ENCODE peak calls at places on chromosomes 16 and 17, in eight cellular contexts. W is GM10248, K is neural crest cell, V is fibroblast of lung, Z is GM13977, R is lower lobe of right lung, C is GM13976, D is Caco-2. E is an unnamed sample.

GRCh38 chr16:17828012-17828411 is 357.3 kb upstream of the XYLT1 start:
- DNase-seq in W (no peak), R (no peak), K (no peak), D (no peak), V (peak), Z (no peak), C (no peak), E (peak)

GRCh38 chr17:15444805-15445204 is 22.6 kb downstream of the CDRT4 start:
- DNase-seq in D (no peak), V (no peak), W (no peak), C (no peak), K (no peak), R (no peak), Z (no peak), E (peak)

GRCh38 chr17:62336527-62336926 is 43.8 kb upstream of the EFCAB3 start:
- DNase-seq in Z (no peak), C (no peak), W (no peak), R (no peak), K (no peak), D (no peak), V (no peak), E (no peak)

GRCh38 chr16:68351991-68352431 is 41.2 kb downstream of the PRMT7 start:
- DNase-seq in K (no peak), D (peak), C (no peak), Z (no peak), V (no peak), R (peak), W (no peak), E (no peak)

GRCh38 chr16:53549970-53550406 is 47.0 kb upstream of the AKTIP start:
- DNase-seq in W (peak), C (peak), R (no peak), K (peak), V (peak), D (peak), Z (peak), E (peak)

GRCh38 chr16:57432505-57432904 is 14.7 kb downstream of the CIAPIN1 start:
- DNase-seq in C (no peak), Z (no peak), D (no peak), V (no peak), W (no peak), R (no peak), K (no peak), E (no peak)

GRCh38 chr17:62712011-62712615 is 84.6 kb downstream of the MRC2 start:
- DNase-seq in V (no peak), D (no peak), Z (no peak), W (no peak), R (no peak), C (no peak), K (no peak), E (no peak)

GRCh38 chr16:27313422-27314160 is at the start of gene IL4R:
- DNase-seq in V (peak), Z (peak), W (peak), C (peak), R (peak), K (peak), D (peak), E (peak)

GRCh38 chr17:41620583-41621434 is 3.6 kb downstream of the KRT17 start:
- DNase-seq in Z (no peak), C (no peak), K (no peak), R (no peak), D (no peak), V (no peak), W (no peak), E (no peak)

GRCh38 chr16:72109966-72110530 is 16.4 kb downstream of the DHX38 start:
- DNase-seq in K (no peak), W (no peak), D (no peak), V (no peak), R (no peak), Z (no peak), C (no peak), E (no peak)

GRCh38 chr16:8863594-8864424 is 5.0 kb downstream of the CARHSP1 start:
- DNase-seq in V (no peak), W (no peak), D (peak), R (no peak), K (no peak), Z (no peak), C (no peak), E (no peak)

GRCh38 chr17:68585643-68586042 is 15.5 kb downstream of the FAM20A start:
- DNase-seq in D (no peak), V (no peak), C (no peak), R (no peak), Z (no peak), K (no peak), W (no peak), E (no peak)

GRCh38 chr17:27496971-27497370 is 40.7 kb downstream of the KSR1 start:
- DNase-seq in R (no peak), D (no peak), Z (no peak), K (no peak), C (no peak), W (no peak), V (no peak), E (no peak)

GRCh38 chr16:52528393-52529080 is 18.4 kb downstream of the TOX3 start:
- DNase-seq in K (no peak), Z (no peak), R (peak), D (no peak), V (no peak), W (no peak), C (no peak), E (no peak)

GRCh38 chr16:15966420-15967222 is 17.2 kb downstream of the ABCC1 start:
- DNase-seq in C (no peak), W (no peak), Z (no peak), K (no peak), V (peak), D (no peak), R (no peak), E (peak)

GRCh38 chr16:3578610-3579551 is 1.7 kb upstream of the NLRC3 start:
- DNase-seq in D (no peak), V (no peak), Z (peak), K (no peak), W (peak), R (no peak), C (peak), E (no peak)

GRCh38 chr16:28873543-28874201 is 4.6 kb upstream of the ATP2A1 start:
- DNase-seq in K (no peak), D (peak), R (no peak), C (peak), V (no peak), W (peak), Z (peak), E (no peak)

GRCh38 chr17:14815079-14815478 is 450.0 kb downstream of the PMP22 start:
- DNase-seq in R (no peak), C (no peak), K (no peak), V (peak), Z (no peak), W (no peak), D (no peak), E (peak)

GRCh38 chr16:72301416-72302048 is 129.6 kb upstream of the PMFBP1 start:
- DNase-seq in R (no peak), V (no peak), Z (no peak), W (no peak), K (no peak), D (no peak), C (no peak), E (no peak)

GRCh38 chr17:74446551-74447500 is 14.9 kb downstream of the GPRC5C start:
- DNase-seq in D (no peak), C (peak), K (no peak), Z (peak), R (peak), W (peak), V (no peak), E (no peak)

GRCh38 chr17:80898706-80899105 is 92.9 kb upstream of the CHMP6 start:
- DNase-seq in D (no peak), W (no peak), V (no peak), K (no peak), Z (no peak), R (no peak), C (no peak), E (no peak)

GRCh38 chr17:53058031-53058430 is 764.7 kb upstream of the KIF2B start:
- DNase-seq in D (no peak), K (no peak), W (no peak), Z (no peak), V (no peak), R (no peak), C (no peak), E (no peak)

GRCh38 chr16:57620316-57621231 is 7.9 kb upstream of the ADGRG1 start:
- DNase-seq in Z (no peak), R (peak), V (no peak), D (peak), K (no peak), W (no peak), C (no peak), E (no peak)

GRCh38 chr17:35491417-35491816 is 42.9 kb upstream of the SLFN13 start:
- DNase-seq in V (no peak), K (no peak), D (no peak), R (no peak), W (no peak), C (no peak), Z (no peak), E (no peak)

GRCh38 chr16:69131167-69131748 is 1.1 kb downstream of the CHTF8 start:
- DNase-seq in Z (peak), C (peak), K (no peak), R (no peak), W (peak), D (peak), V (peak), E (no peak)

GRCh38 chr16:11506816-11507305 is 79.9 kb downstream of the LITAF start:
- DNase-seq in C (no peak), K (no peak), V (no peak), D (no peak), Z (peak), W (no peak), R (no peak), E (no peak)

GRCh38 chr17:2427215-2427614 is 26.4 kb upstream of the MNT start:
- DNase-seq in W (no peak), R (no peak), C (no peak), K (no peak), Z (no peak), V (no peak), D (no peak), E (no peak)

GRCh38 chr17:64507418-64507766 is 615 bp downstream of the CEP95 start:
- DNase-seq in Z (peak), R (no peak), D (peak), C (peak), K (no peak), W (peak), V (peak), E (peak)

GRCh38 chr16:79839450-79839849 is 238.9 kb upstream of the MAF start:
- DNase-seq in D (no peak), C (no peak), V (peak), K (no peak), W (no peak), R (no peak), Z (no peak), E (no peak)

GRCh38 chr17:76540381-76541300 is 797 bp downstream of the PRCD start:
- DNase-seq in V (peak), D (peak), R (peak), W (peak), Z (peak), C (peak), K (peak), E (peak)
- TF ChIP-seq CTCF in V (peak), D (peak), R (peak), W (no peak), Z (no peak), C (no peak), K (peak), E (peak)

GRCh38 chr16:2243031-2243528 is 6.8 kb downstream of the DNASE1L2 start:
- DNase-seq in K (no peak), V (no peak), R (no peak), D (no peak), Z (no peak), C (no peak), W (no peak), E (no peak)
- TF ChIP-seq CTCF in K (no peak), V (no peak), R (no peak), D (no peak), Z (no peak), C (no peak), W (no peak), E (no peak)

GRCh38 chr16:5069048-5069447 is 2.6 kb upstream of the ALG1 start:
- DNase-seq in D (no peak), Z (no peak), C (peak), V (no peak), K (no peak), R (no peak), W (no peak), E (no peak)
- TF ChIP-seq CTCF in D (no peak), Z (no peak), C (no peak), V (no peak), K (no peak), R (no peak), W (no peak), E (no peak)

GRCh38 chr17:39659286-39660010 is 5.7 kb upstream of the TCAP start:
- DNase-seq in C (no peak), R (no peak), K (no peak), V (no peak), D (no peak), W (peak), Z (no peak), E (no peak)
- TF ChIP-seq CTCF in C (no peak), R (no peak), K (no peak), V (no peak), D (no peak), W (no peak), Z (no peak), E (no peak)

DNA sequence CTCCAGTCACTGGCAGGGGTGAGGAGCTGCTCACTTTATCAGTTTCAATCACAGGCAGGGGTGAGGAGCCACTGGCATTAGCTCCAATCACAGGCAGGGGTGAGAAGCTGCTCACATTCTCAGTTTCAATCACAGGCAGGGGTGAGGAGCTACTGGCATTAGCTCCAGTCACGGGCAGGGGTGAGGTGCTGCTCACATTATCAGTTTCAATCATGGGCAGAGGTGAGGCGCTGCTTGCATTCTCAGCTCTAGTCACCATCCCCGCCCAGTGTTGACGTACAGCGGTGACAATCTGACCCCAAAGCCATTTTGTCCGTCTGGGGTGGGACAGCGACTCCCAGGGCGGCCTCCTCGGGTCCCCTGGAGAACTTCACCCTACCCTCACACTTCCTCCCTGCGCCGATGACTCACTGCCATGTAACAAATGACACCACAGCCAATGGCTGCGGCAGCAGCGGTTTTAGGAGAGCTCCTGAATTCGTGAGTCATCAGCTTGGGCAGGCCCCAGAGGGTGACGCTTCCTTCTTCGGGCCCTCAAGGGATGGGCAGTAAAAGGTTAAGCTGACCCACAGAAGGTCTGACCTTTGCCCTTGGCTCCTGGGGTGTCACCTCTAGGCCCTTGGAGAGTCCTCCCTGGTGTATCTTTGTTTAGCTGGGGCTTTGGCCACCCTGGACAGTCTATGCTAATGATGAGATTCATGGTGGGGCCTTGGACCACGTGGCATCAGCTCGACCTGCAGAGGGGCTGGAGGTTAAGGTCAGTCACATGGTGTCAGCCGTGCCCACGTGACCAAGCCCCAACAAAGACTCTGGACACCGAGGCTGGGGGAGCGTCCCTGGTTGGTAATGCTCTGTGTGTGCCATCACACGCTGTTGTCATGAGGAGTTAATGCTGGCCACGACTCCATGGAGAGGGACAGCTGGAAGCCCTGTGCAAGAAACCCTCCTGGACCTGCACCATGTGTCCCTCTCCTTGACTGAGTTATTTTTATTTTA is 171.7 kb downstream of the C16orf95 start:
- DNase-seq in Z (no peak), C (no peak), K (no peak), R (no peak), V (peak), W (no peak), D (no peak), E (peak)
- TF ChIP-seq CTCF in Z (no peak), C (no peak), K (no peak), R (no peak), V (no peak), W (no peak), D (no peak), E (peak)

GRCh38 chr17:45666046-45666600 is 118.0 kb upstream of the CRHR1 start:
- DNase-seq in D (no peak), W (no peak), V (no peak), R (no peak), C (no peak), Z (no peak), K (no peak), E (no peak)
- TF ChIP-seq CTCF in D (no peak), W (no peak), V (no peak), R (no peak), C (no peak), Z (no peak), K (no peak), E (no peak)